ENCODE peak calls at places on chromosomes 7 and 10, in four cellular contexts. One of them, this sample, is unnamed.

GRCh38 chr7:143978585-143978984 is 21.5 kb upstream of the OR6B1 start:
- DNase-seq in A549: no peak
- DNase-seq in GM12878: no peak
- DNase-seq in K562: no peak
- DNase-seq in this sample: no peak

GRCh38 chr10:124093076-124093773 is at the start of gene CHST15:
- DNase-seq in GM12878: no peak
- DNase-seq in K562: no peak
- DNase-seq in A549: peak
- DNase-seq in this sample: no peak

GRCh38 chr10:69446229-69446628 is 5.0 kb upstream of the TSPAN15 start:
- DNase-seq in A549: peak
- DNase-seq in GM12878: no peak
- DNase-seq in K562: no peak
- DNase-seq in this sample: no peak

GRCh38 chr7:8121243-8121642 is 140.7 kb downstream of the ICA1 start:
- DNase-seq in GM12878: no peak
- DNase-seq in A549: no peak
- DNase-seq in K562: no peak
- DNase-seq in this sample: no peak

GRCh38 chr10:22638863-22639262 is 75.5 kb downstream of the PIP4K2A start:
- DNase-seq in K562: no peak
- DNase-seq in GM12878: no peak
- DNase-seq in A549: no peak
- DNase-seq in this sample: no peak

GRCh38 chr10:68989317-68989990 is 851 bp downstream of the KIFBP start:
- DNase-seq in A549: no peak
- DNase-seq in GM12878: no peak
- DNase-seq in K562: no peak
- DNase-seq in this sample: no peak

GRCh38 chr7:54879776-54880175 is 120.8 kb upstream of the SEC61G start:
- DNase-seq in K562: no peak
- DNase-seq in A549: peak
- DNase-seq in GM12878: no peak
- DNase-seq in this sample: no peak

GRCh38 chr10:132770061-132771021 is 15.6 kb downstream of the NKX6-2 start:
- DNase-seq in GM12878: no peak
- DNase-seq in K562: no peak
- DNase-seq in A549: no peak
- DNase-seq in this sample: no peak

GRCh38 chr10:102906507-102906906 is 11.6 kb upstream of the CNNM2 start:
- DNase-seq in K562: no peak
- DNase-seq in GM12878: no peak
- DNase-seq in A549: no peak
- DNase-seq in this sample: no peak

GRCh38 chr10:20955355-20955893 is 58.3 kb upstream of the NEBL start:
- DNase-seq in A549: no peak
- DNase-seq in K562: no peak
- DNase-seq in GM12878: no peak
- DNase-seq in this sample: no peak

GRCh38 chr7:108000875-108001758 is 1.8 kb downstream of the LAMB1 start:
- DNase-seq in A549: peak
- DNase-seq in GM12878: no peak
- DNase-seq in K562: no peak
- DNase-seq in this sample: no peak

GRCh38 chr10:73812662-73813061 is 1.3 kb upstream of the NDST2 start:
- DNase-seq in GM12878: no peak
- DNase-seq in K562: no peak
- DNase-seq in A549: no peak
- DNase-seq in this sample: no peak

GRCh38 chr10:48215148-48215982 is 59.1 kb downstream of the FRMPD2 start:
- DNase-seq in A549: peak
- DNase-seq in K562: peak
- DNase-seq in GM12878: peak
- DNase-seq in this sample: peak

GRCh38 chr7:112411186-112411795 is 39.0 kb upstream of the IFRD1 start:
- DNase-seq in GM12878: no peak
- DNase-seq in K562: no peak
- DNase-seq in A549: peak
- DNase-seq in this sample: peak

GRCh38 chr7:22220947-22221346 is 136.0 kb downstream of the RAPGEF5 start:
- DNase-seq in A549: no peak
- DNase-seq in K562: no peak
- DNase-seq in GM12878: no peak
- DNase-seq in this sample: no peak

GRCh38 chr10:101065479-101066145 is 3.8 kb downstream of the KAZALD1 start:
- DNase-seq in A549: no peak
- DNase-seq in K562: no peak
- DNase-seq in GM12878: no peak
- DNase-seq in this sample: peak

GRCh38 chr7:24653316-24654085 is 80.2 kb downstream of the PALS2 start:
- DNase-seq in A549: peak
- DNase-seq in GM12878: no peak
- DNase-seq in K562: no peak
- DNase-seq in this sample: peak

GRCh38 chr7:84452618-84453017 is 258.0 kb upstream of the SEMA3A start:
- DNase-seq in A549: no peak
- DNase-seq in K562: no peak
- DNase-seq in GM12878: no peak
- DNase-seq in this sample: no peak

GRCh38 chr10:5467634-5468255 is 31.6 kb downstream of the CALML5 start:
- DNase-seq in GM12878: no peak
- DNase-seq in K562: no peak
- DNase-seq in A549: no peak
- DNase-seq in this sample: no peak

GRCh38 chr10:60382946-60383681 is 6.6 kb downstream of the ANK3 start:
- DNase-seq in GM12878: no peak
- DNase-seq in A549: peak
- DNase-seq in K562: no peak
- DNase-seq in this sample: no peak

GRCh38 chr10:101631821-101632475 is 43.8 kb downstream of the DPCD start:
- DNase-seq in A549: no peak
- DNase-seq in K562: no peak
- DNase-seq in GM12878: no peak
- DNase-seq in this sample: no peak

GRCh38 chr10:79075418-79075817 is 6.7 kb downstream of the ZMIZ1 start:
- DNase-seq in K562: no peak
- DNase-seq in A549: no peak
- DNase-seq in GM12878: no peak
- DNase-seq in this sample: no peak

GRCh38 chr7:134845461-134845860 is 66.0 kb downstream of the CALD1 start:
- DNase-seq in K562: no peak
- DNase-seq in GM12878: peak
- DNase-seq in A549: peak
- DNase-seq in this sample: no peak

GRCh38 chr7:12244129-12244528 is 33.0 kb downstream of the TMEM106B start:
- DNase-seq in GM12878: no peak
- DNase-seq in A549: peak
- DNase-seq in K562: peak
- DNase-seq in this sample: peak

GRCh38 chr7:43926193-43927043 is at the start of gene UBE2D4:
- DNase-seq in A549: peak
- DNase-seq in K562: peak
- DNase-seq in GM12878: peak
- DNase-seq in this sample: peak
- TF ChIP-seq POLR2A in A549: peak
- TF ChIP-seq POLR2A in K562: peak
- TF ChIP-seq POLR2A in GM12878: peak
- TF ChIP-seq POLR2A in this sample: peak

GRCh38 chr10:126569513-126570447 is 100.7 kb downstream of the C10orf90 start:
- DNase-seq in GM12878: no peak
- DNase-seq in A549: peak
- DNase-seq in K562: no peak
- DNase-seq in this sample: no peak
- TF ChIP-seq MYC in GM12878: no peak
- TF ChIP-seq MYC in A549: no peak
- TF ChIP-seq MYC in K562: no peak
- TF ChIP-seq MYC in this sample: no peak

DNA sequence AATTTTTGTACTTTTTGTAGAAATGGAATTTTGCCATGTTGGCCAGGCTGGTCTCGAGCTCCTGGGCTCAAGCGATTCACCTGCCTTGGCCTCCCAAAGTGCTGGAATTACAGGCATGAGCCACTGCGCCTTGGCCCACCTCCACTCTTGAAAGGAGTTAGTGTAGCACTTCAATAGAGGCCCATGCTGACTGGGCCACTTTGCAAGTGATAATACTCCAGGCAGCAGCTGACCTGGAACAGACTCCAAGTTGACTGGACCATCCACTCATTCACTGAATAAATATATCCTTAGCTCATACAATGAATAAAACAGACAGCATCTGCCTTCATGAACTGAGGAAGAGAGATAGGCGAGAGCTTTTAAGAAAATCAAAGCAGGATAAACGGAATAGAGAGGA is 14.7 kb downstream of the CPVL start:
- DNase-seq in K562: no peak
- DNase-seq in GM12878: no peak
- DNase-seq in A549: no peak
- DNase-seq in this sample: no peak
- TF ChIP-seq MAX in K562: no peak
- TF ChIP-seq MAX in GM12878: no peak
- TF ChIP-seq MAX in A549: no peak
- TF ChIP-seq MAX in this sample: no peak

GRCh38 chr7:106283831-106284515 is 810 bp downstream of the NAMPT start:
- DNase-seq in K562: peak
- DNase-seq in GM12878: no peak
- DNase-seq in A549: peak
- DNase-seq in this sample: peak

GRCh38 chr7:106285801-106286492 is 1.2 kb upstream of the NAMPT start:
- DNase-seq in GM12878: peak
- DNase-seq in A549: no peak
- DNase-seq in K562: no peak
- DNase-seq in this sample: peak

GRCh38 chr7:106283501-106283830 is 1.3 kb downstream of the NAMPT start:
- DNase-seq in K562: no peak
- DNase-seq in GM12878: no peak
- DNase-seq in A549: no peak
- DNase-seq in this sample: no peak

GRCh38 chr7:106285051-106285800 is 443 bp upstream of the NAMPT start:
- DNase-seq in GM12878: peak
- DNase-seq in A549: peak
- DNase-seq in K562: peak
- DNase-seq in this sample: peak

DNA sequence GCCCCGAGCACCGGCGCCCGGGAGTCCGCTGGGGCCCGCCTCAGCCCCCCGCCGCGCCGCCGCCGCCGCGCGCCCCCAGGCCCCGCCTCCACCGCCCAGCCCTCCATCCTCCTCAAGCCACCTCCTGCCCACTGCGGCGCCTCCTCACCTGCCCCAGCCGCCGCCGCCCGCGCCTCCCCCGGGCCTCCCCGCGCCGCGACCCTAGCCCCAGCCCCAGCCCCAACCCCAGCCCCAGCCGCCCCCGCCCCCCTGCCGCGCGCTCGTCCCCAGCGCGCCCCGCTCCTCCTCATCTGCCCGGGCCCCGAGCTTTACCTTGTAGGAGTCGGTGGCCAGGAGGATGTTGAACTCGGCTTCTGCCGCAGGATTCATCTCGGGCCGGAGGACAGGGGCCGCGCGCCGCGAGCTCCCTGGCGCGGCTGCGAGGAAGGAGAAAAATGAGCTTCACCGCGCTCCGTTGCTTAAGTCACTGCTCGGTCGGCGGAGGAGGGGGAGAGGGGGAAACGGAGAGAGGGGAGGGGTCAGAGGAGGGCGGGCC is at the start of gene NAMPT:
- DNase-seq in A549: no peak
- DNase-seq in K562: peak
- DNase-seq in GM12878: no peak
- DNase-seq in this sample: peak
- TF ChIP-seq POLR2A in A549: peak
- TF ChIP-seq POLR2A in K562: peak
- TF ChIP-seq POLR2A in GM12878: peak
- TF ChIP-seq POLR2A in this sample: peak

GRCh38 chr7:137453356-137453755 is 109.8 kb upstream of the PTN start:
- DNase-seq in K562: no peak
- DNase-seq in A549: no peak
- DNase-seq in GM12878: no peak
- DNase-seq in this sample: no peak

GRCh38 chr7:137462074-137462715 is 118.7 kb upstream of the PTN start:
- DNase-seq in GM12878: no peak
- DNase-seq in A549: no peak
- DNase-seq in K562: no peak
- DNase-seq in this sample: no peak

GRCh38 chr7:137462847-137463246 is 119.3 kb upstream of the PTN start:
- DNase-seq in GM12878: no peak
- DNase-seq in A549: no peak
- DNase-seq in K562: no peak
- DNase-seq in this sample: no peak

GRCh38 chr7:137454169-137455166 is 110.9 kb upstream of the PTN start:
- DNase-seq in K562: peak
- DNase-seq in GM12878: no peak
- DNase-seq in A549: peak
- DNase-seq in this sample: peak

DNA sequence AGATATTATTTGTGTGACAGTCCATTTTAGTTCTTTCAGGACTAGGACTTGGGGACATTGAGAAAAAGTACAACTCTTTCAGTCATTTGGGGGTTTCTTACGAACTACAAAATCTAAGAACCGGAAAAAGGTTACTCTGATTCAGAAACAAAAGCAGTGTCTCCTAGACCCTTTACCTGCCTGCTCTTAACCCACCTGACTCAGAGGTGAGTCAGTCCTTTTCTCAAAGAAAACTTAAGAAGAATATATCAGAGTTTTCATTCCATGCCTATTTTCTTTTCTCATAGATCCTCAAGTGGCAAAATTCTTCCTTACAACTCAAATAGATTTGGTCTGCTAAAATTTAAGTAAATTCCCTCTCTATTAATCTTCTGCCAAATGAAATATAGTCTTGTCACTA is 114.9 kb upstream of the PTN start:
- DNase-seq in K562: no peak
- DNase-seq in GM12878: no peak
- DNase-seq in A549: no peak
- DNase-seq in this sample: no peak
- TF ChIP-seq MYC in K562: no peak
- TF ChIP-seq MYC in GM12878: no peak
- TF ChIP-seq MYC in A549: no peak
- TF ChIP-seq MYC in this sample: no peak

DNA sequence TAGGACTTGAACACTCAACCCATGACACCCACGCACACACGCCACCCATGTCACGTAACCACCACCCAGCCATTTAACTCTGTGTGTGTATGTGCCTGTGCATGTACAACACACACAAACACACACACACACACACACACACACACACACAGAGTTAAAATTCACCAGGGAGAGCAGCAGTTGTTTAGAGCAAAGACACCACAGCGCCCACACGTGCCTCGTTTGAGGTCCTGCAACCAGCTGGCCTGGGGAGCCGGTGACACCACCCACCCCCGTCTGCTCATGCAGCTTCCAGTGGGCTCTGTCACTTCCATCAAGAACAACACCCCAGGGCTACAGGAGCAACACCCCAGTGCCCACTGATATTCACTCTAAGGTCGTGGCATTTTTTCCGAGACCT is 97.4 kb downstream of the ELFN1 start:
- DNase-seq in A549: peak
- DNase-seq in K562: peak
- DNase-seq in GM12878: no peak
- DNase-seq in this sample: peak
- TF ChIP-seq MAX in A549: no peak
- TF ChIP-seq MAX in K562: no peak
- TF ChIP-seq MAX in GM12878: no peak
- TF ChIP-seq MAX in this sample: peak